ENCODE peak calls at places on chromosomes 16 and 17, in five cellular contexts. One of them, this sample, is unnamed. For H3K4me1, the result is how much of the 10 kb centered on the place peaks cover.

GRCh38 chr16:85460983-85461813 is 151.9 kb upstream of the GSE1 start:
- DNase-seq in tibial artery: peak
- DNase-seq in A549: peak
- DNase-seq in CD8-positive, alpha-beta T cell: no peak
- DNase-seq in ascending aorta: no peak
- DNase-seq in this sample: no peak

GRCh38 chr17:46099865-46100264 is 93.4 kb downstream of the KANSL1 start:
- DNase-seq in ascending aorta: no peak
- DNase-seq in tibial artery: no peak
- DNase-seq in A549: no peak
- DNase-seq in CD8-positive, alpha-beta T cell: no peak
- DNase-seq in this sample: no peak

GRCh38 chr17:79814966-79815835 is 18.3 kb upstream of the CBX8 start:
- DNase-seq in ascending aorta: no peak
- DNase-seq in A549: no peak
- DNase-seq in tibial artery: no peak
- DNase-seq in CD8-positive, alpha-beta T cell: no peak
- DNase-seq in this sample: no peak

GRCh38 chr16:66900721-66901441 is 17.8 kb downstream of the CDH16 start:
- DNase-seq in A549: no peak
- DNase-seq in ascending aorta: no peak
- DNase-seq in CD8-positive, alpha-beta T cell: no peak
- DNase-seq in tibial artery: no peak
- DNase-seq in this sample: no peak

GRCh38 chr16:58264007-58264406 is 30.8 kb downstream of the PRSS54 start:
- DNase-seq in CD8-positive, alpha-beta T cell: no peak
- DNase-seq in tibial artery: no peak
- DNase-seq in ascending aorta: no peak
- DNase-seq in A549: no peak
- DNase-seq in this sample: no peak

GRCh38 chr16:4663756-4664465 is 29.5 kb upstream of the NUDT16L1 start:
- DNase-seq in ascending aorta: peak
- DNase-seq in A549: no peak
- DNase-seq in CD8-positive, alpha-beta T cell: no peak
- DNase-seq in tibial artery: peak
- DNase-seq in this sample: no peak

GRCh38 chr16:68382296-68382718 is 66.0 kb downstream of the SMPD3 start:
- DNase-seq in A549: peak
- DNase-seq in tibial artery: no peak
- DNase-seq in ascending aorta: no peak
- DNase-seq in CD8-positive, alpha-beta T cell: no peak
- DNase-seq in this sample: no peak

GRCh38 chr17:42674755-42675347 is 1.9 kb downstream of the PLEKHH3 start:
- DNase-seq in A549: no peak
- DNase-seq in tibial artery: no peak
- DNase-seq in CD8-positive, alpha-beta T cell: no peak
- DNase-seq in ascending aorta: no peak
- DNase-seq in this sample: peak

GRCh38 chr16:69095179-69095578 is 10.3 kb upstream of the HAS3 start:
- DNase-seq in A549: no peak
- DNase-seq in CD8-positive, alpha-beta T cell: no peak
- DNase-seq in ascending aorta: no peak
- DNase-seq in tibial artery: no peak
- DNase-seq in this sample: no peak

GRCh38 chr16:76777721-76778120 is 413.3 kb upstream of the MON1B start:
- DNase-seq in ascending aorta: no peak
- DNase-seq in tibial artery: no peak
- DNase-seq in A549: no peak
- DNase-seq in CD8-positive, alpha-beta T cell: no peak
- DNase-seq in this sample: no peak

GRCh38 chr17:11986939-11987329 is 10.3 kb downstream of the ZNF18 start:
- DNase-seq in A549: peak
- DNase-seq in CD8-positive, alpha-beta T cell: no peak
- DNase-seq in tibial artery: no peak
- DNase-seq in ascending aorta: no peak
- DNase-seq in this sample: peak

GRCh38 chr16:26877421-26877820 is 189.3 kb upstream of the C16orf82 start:
- DNase-seq in ascending aorta: no peak
- DNase-seq in A549: no peak
- DNase-seq in tibial artery: no peak
- DNase-seq in CD8-positive, alpha-beta T cell: no peak
- DNase-seq in this sample: no peak

GRCh38 chr16:878071-878784 is 77.7 kb upstream of the GNG13 start:
- DNase-seq in tibial artery: no peak
- DNase-seq in A549: peak
- DNase-seq in ascending aorta: no peak
- DNase-seq in CD8-positive, alpha-beta T cell: no peak
- DNase-seq in this sample: no peak

GRCh38 chr16:31253642-31254045 is 6.1 kb upstream of the ITGAM start:
- DNase-seq in tibial artery: peak
- DNase-seq in A549: peak
- DNase-seq in ascending aorta: peak
- DNase-seq in CD8-positive, alpha-beta T cell: no peak
- DNase-seq in this sample: no peak

GRCh38 chr17:31521632-31522283 is 130.3 kb downstream of the RAB11FIP4 start:
- DNase-seq in tibial artery: no peak
- DNase-seq in ascending aorta: no peak
- DNase-seq in CD8-positive, alpha-beta T cell: no peak
- DNase-seq in A549: no peak
- DNase-seq in this sample: no peak

GRCh38 chr17:73591278-73592078 is 52.8 kb downstream of the SDK2 start:
- DNase-seq in A549: no peak
- DNase-seq in CD8-positive, alpha-beta T cell: peak
- DNase-seq in ascending aorta: no peak
- DNase-seq in tibial artery: no peak
- DNase-seq in this sample: no peak

GRCh38 chr16:68408967-68409366 is 39.3 kb downstream of the SMPD3 start:
- DNase-seq in CD8-positive, alpha-beta T cell: no peak
- DNase-seq in tibial artery: no peak
- DNase-seq in ascending aorta: no peak
- DNase-seq in A549: no peak
- DNase-seq in this sample: no peak

GRCh38 chr17:74404218-74404617 is 27.7 kb upstream of the GPRC5C start:
- DNase-seq in tibial artery: no peak
- DNase-seq in ascending aorta: no peak
- DNase-seq in A549: no peak
- DNase-seq in CD8-positive, alpha-beta T cell: no peak
- DNase-seq in this sample: no peak

DNA sequence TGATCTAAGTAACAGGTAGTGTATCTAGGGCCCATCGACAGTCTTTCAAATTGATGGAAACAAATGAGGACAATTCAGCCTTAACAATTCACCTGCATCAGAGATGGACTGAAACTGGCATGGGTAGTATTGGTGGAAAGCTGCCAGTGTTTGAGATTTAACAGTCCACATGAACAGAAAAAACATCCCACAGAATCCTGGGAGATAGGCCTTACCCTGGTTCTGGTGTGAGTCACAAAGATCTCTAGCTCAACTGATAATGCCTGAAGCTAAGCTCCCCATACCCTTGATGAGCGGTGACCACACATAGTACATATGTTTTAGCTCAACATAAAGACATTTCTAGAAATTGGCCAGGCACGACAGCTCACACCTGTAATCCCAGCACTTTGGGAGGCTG is 21.9 kb downstream of the CRK start:
- DNase-seq in CD8-positive, alpha-beta T cell: no peak
- DNase-seq in A549: no peak
- DNase-seq in tibial artery: no peak
- DNase-seq in ascending aorta: no peak
- DNase-seq in this sample: no peak
- H3K4me3 ChIP-seq in CD8-positive, alpha-beta T cell: no peak
- H3K4me3 ChIP-seq in A549: no peak
- H3K4me3 ChIP-seq in tibial artery: no peak
- H3K4me3 ChIP-seq in ascending aorta: no peak
- H3K4me3 ChIP-seq in this sample: no peak

DNA sequence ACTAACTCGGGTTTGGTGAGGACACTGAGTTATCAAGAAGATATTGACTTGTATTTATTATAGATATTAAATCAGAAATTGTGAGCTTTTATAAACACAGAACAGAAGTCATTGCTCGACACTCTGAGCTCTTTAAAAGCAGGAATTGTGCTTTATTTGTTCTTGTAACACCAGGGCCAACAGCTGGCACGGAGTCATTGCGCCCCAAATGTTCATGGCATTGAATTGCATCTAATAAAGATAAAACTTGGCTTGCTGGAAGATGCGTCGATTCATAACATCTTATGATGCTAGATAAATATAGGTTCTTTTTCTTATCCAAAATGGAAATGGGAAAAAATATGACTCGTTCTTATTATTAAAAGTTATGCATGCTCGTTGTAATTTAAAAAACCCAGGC is 11.8 kb upstream of the MLYCD start:
- DNase-seq in tibial artery: no peak
- DNase-seq in CD8-positive, alpha-beta T cell: no peak
- DNase-seq in A549: peak
- DNase-seq in ascending aorta: no peak
- DNase-seq in this sample: no peak
- TF ChIP-seq CTCF in tibial artery: no peak
- TF ChIP-seq CTCF in CD8-positive, alpha-beta T cell: no peak
- TF ChIP-seq CTCF in A549: peak
- TF ChIP-seq CTCF in ascending aorta: no peak
- TF ChIP-seq CTCF in this sample: no peak

GRCh38 chr17:29273924-29274323 is 20.0 kb downstream of the NUFIP2 start:
- DNase-seq in tibial artery: no peak
- DNase-seq in ascending aorta: no peak
- DNase-seq in CD8-positive, alpha-beta T cell: no peak
- DNase-seq in A549: no peak
- DNase-seq in this sample: no peak
- H3K4me1 ChIP-seq in tibial artery: under half
- H3K4me1 ChIP-seq in ascending aorta: under half
- H3K4me1 ChIP-seq in CD8-positive, alpha-beta T cell: under half
- H3K4me1 ChIP-seq in A549: under half
- H3K4me1 ChIP-seq in this sample: under half

GRCh38 chr16:81737885-81738536 is 41.1 kb upstream of the PLCG2 start:
- DNase-seq in ascending aorta: no peak
- DNase-seq in tibial artery: peak
- DNase-seq in CD8-positive, alpha-beta T cell: peak
- DNase-seq in A549: peak
- DNase-seq in this sample: peak
- H3K4me3 ChIP-seq in ascending aorta: peak
- H3K4me3 ChIP-seq in tibial artery: peak
- H3K4me3 ChIP-seq in CD8-positive, alpha-beta T cell: peak
- H3K4me3 ChIP-seq in A549: peak
- H3K4me3 ChIP-seq in this sample: peak

DNA sequence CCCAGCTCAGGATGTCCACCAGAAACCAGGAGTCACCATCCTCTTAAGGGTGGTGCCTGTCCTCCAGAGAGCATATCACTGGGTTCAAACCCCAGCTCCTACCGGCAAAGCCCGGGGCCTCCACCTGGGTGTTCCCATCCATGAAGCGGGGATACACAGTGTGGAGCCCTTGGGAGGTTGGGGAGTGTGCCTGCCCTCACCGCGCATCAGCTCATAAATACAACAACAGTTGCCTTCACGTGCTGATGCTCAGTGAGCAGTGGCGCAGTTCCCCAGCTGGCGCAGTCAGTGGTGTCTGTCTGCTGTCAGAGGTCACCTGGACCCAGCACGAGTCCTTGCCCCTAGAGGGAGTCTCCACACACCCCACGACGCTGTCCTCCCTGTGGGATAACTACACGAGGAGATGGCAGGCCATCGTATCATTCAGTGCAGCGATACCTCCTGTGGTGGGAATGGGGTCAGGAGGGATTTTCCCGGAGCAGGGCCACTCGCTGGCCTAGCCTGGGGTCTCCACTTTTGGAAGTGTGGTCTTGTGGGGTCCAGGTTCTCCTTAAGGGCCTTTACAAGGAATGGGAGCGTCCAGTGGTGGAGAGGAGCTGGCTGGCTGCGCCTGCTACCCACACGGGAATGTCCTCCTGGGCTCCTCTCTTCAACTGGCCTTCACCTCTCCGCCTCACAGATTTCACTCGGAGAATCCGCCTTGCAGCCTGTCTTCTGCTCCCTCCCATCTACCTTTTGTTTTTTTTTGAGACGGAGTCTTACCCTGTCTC is 2.3 kb upstream of the ELOB start:
- DNase-seq in tibial artery: peak
- DNase-seq in CD8-positive, alpha-beta T cell: no peak
- DNase-seq in A549: no peak
- DNase-seq in ascending aorta: no peak
- DNase-seq in this sample: no peak
- TF ChIP-seq CTCF in tibial artery: no peak
- TF ChIP-seq CTCF in CD8-positive, alpha-beta T cell: no peak
- TF ChIP-seq CTCF in A549: no peak
- TF ChIP-seq CTCF in ascending aorta: no peak
- TF ChIP-seq CTCF in this sample: no peak

DNA sequence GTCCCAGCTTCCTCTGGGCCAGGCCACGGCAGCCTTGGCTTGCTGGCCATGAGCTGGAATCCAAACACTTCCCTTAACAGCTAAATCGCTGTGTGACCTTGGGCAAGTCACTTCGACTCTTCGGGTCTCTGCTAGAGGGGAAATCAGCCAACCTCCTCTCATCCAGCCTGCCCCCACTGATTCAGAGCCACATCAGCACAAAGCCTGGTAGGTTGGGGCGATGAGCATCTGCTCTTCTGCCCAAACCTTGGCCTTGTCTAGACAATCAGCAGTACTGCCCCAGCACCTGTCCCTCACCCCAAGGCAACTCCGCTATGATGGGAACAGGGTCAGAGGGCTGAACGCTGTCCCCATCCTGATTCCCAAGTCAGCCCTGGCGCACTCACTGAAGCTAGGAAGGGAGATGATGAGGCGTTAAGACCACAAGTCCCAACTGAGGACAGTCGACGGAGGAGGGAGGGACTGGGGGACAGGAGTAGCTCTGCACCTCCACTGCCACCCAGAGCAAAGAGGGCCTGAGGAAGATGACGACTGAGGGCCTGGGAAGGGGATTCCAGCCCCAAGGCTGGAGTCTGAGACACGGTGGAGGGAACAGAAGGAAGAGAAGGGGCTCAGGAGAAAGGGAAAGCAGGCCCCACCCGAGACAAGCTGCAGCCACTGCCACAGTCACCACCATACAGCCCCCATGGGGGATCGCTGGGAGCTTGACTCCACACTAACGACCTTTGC is 1.3 kb downstream of the CLUH start:
- DNase-seq in A549: no peak
- DNase-seq in ascending aorta: no peak
- DNase-seq in tibial artery: no peak
- DNase-seq in CD8-positive, alpha-beta T cell: no peak
- DNase-seq in this sample: no peak
- H3K4me1 ChIP-seq in A549: half or more
- H3K4me1 ChIP-seq in ascending aorta: under half
- H3K4me1 ChIP-seq in tibial artery: half or more
- H3K4me1 ChIP-seq in CD8-positive, alpha-beta T cell: under half
- H3K4me1 ChIP-seq in this sample: half or more